ENCODE peak calls at places on chromosomes 3 and 15, in four cellular contexts. D is ovary, J is heart left ventricle, C is transverse colon. Z is an unnamed sample.

GRCh38 chr3:14879161-14879888 is 60.6 kb downstream of the FGD5 start:
- DNase-seq in C (peak), J (peak), D (no peak), Z (no peak)

GRCh38 chr3:28173831-28174230 is 67.6 kb upstream of the CMC1 start:
- DNase-seq in C (no peak), D (no peak), J (no peak), Z (peak)

GRCh38 chr15:27573800-27574485 is 525.2 kb downstream of the OCA2 start:
- DNase-seq in C (no peak), D (no peak), J (no peak), Z (no peak)

GRCh38 chr15:92444631-92445030 is 51.0 kb downstream of the ST8SIA2 start:
- DNase-seq in J (no peak), D (no peak), C (no peak), Z (no peak)

GRCh38 chr3:178060406-178060805 is 475.8 kb upstream of the KCNMB2 start:
- DNase-seq in D (no peak), J (peak), C (no peak), Z (peak)

GRCh38 chr3:103513003-103513402 is 1078.2 kb downstream of the ZPLD1 start:
- DNase-seq in D (no peak), J (no peak), C (no peak), Z (no peak)

GRCh38 chr3:52149021-52149420 is 5.2 kb downstream of the POC1A start:
- DNase-seq in C (no peak), D (no peak), J (no peak), Z (no peak)

GRCh38 chr15:66078929-66079275 is 174.6 kb downstream of the MEGF11 start:
- DNase-seq in J (no peak), C (no peak), D (no peak), Z (no peak)

GRCh38 chr3:37852097-37852496 is 9.6 kb upstream of the CTDSPL start:
- DNase-seq in J (no peak), C (no peak), D (no peak), Z (no peak)

GRCh38 chr15:93270937-93271472 is 182.0 kb upstream of the RGMA start:
- DNase-seq in J (no peak), C (no peak), D (no peak), Z (no peak)

GRCh38 chr3:171334465-171334811 is 125.8 kb downstream of the TNIK start:
- DNase-seq in D (no peak), J (peak), C (no peak), Z (no peak)

GRCh38 chr15:81820236-81820635 is 225.6 kb downstream of the MEX3B start:
- DNase-seq in C (no peak), J (no peak), D (no peak), Z (no peak)

GRCh38 chr3:27431116-27431515 is 53.1 kb downstream of the SLC4A7 start:
- DNase-seq in D (no peak), C (no peak), J (no peak), Z (no peak)

GRCh38 chr3:172577962-172578560 is 54.8 kb upstream of the TNFSF10 start:
- DNase-seq in C (no peak), J (no peak), D (no peak), Z (no peak)

GRCh38 chr3:126245811-126246727 is 65.7 kb upstream of the ALDH1L1 start:
- DNase-seq in C (peak), J (peak), D (no peak), Z (peak)

GRCh38 chr3:44960387-44961026 is 15.5 kb downstream of the ZDHHC3 start:
- DNase-seq in J (no peak), D (no peak), C (no peak), Z (no peak)

GRCh38 chr15:48674876-48675275 is 29.4 kb upstream of the FBN1 start:
- DNase-seq in D (no peak), C (no peak), J (no peak), Z (no peak)

GRCh38 chr3:127652246-127652995 is 20.3 kb upstream of the ABTB1 start:
- DNase-seq in D (peak), J (peak), C (peak), Z (peak)

GRCh38 chr15:90571063-90571541 is 41.4 kb downstream of the CRTC3 start:
- DNase-seq in J (peak), C (peak), D (no peak), Z (no peak)

GRCh38 chr3:55511895-55512585 is 24.9 kb upstream of the WNT5A start:
- DNase-seq in J (no peak), D (no peak), C (no peak), Z (no peak)

GRCh38 chr15:70376929-70377691 is 279.4 kb upstream of the TLE3 start:
- DNase-seq in D (peak), C (peak), J (peak), Z (peak)

GRCh38 chr3:109729111-109729510 is 391.8 kb upstream of the DPPA4 start:
- DNase-seq in C (no peak), J (no peak), D (no peak), Z (no peak)

GRCh38 chr3:126432901-126433480 is 38.3 kb downstream of the CFAP100 start:
- DNase-seq in C (no peak), D (no peak), J (no peak), Z (no peak)

GRCh38 chr3:134487406-134487805 is 1.5 kb downstream of the CEP63 start:
- DNase-seq in C (no peak), J (no peak), D (no peak), Z (no peak)

GRCh38 chr3:148911173-148911572 is 46.1 kb downstream of the CPA3 start:
- DNase-seq in D (no peak), C (no peak), J (no peak), Z (no peak)

GRCh38 chr15:101615414-101615985 is 36.7 kb downstream of the TM2D3 start:
- DNase-seq in J (no peak), C (no peak), D (no peak), Z (no peak)

GRCh38 chr3:112333002-112333385 is at the start of gene CD200:
- DNase-seq in C (peak), J (peak), D (peak), Z (peak)

GRCh38 chr15:86373147-86373546 is 293.5 kb downstream of the AGBL1 start:
- DNase-seq in D (no peak), J (no peak), C (no peak), Z (no peak)

GRCh38 chr3:37367436-37367835 is 193.1 kb upstream of the LRRFIP2 start:
- DNase-seq in C (no peak), J (no peak), D (no peak), Z (no peak)

GRCh38 chr15:57821826-57822225 is 115.3 kb downstream of the POLR2M start:
- DNase-seq in D (no peak), C (no peak), J (no peak), Z (no peak)

GRCh38 chr3:134059680-134060560 is 30.2 kb upstream of the SLCO2A1 start:
- DNase-seq in J (no peak), D (no peak), C (peak), Z (no peak)

GRCh38 chr3:107117922-107118576 is 259.2 kb upstream of the CCDC54 start:
- DNase-seq in D (peak), J (peak), C (no peak), Z (no peak)

GRCh38 chr3:113559011-113559410 is 26.7 kb downstream of the SIDT1 start:
- DNase-seq in D (no peak), J (no peak), C (no peak), Z (no peak)

GRCh38 chr3:63986147-63986546 is 37.1 kb downstream of the PSMD6 start:
- DNase-seq in C (no peak), D (no peak), J (no peak), Z (no peak)

GRCh38 chr3:50136714-50137405 is 18.3 kb upstream of the SEMA3F start:
- DNase-seq in J (no peak), D (no peak), C (no peak), Z (no peak)

GRCh38 chr15:79978694-79979519 is 7.9 kb upstream of the BCL2A1 start:
- DNase-seq in D (no peak), J (no peak), C (no peak), Z (no peak)

GRCh38 chr15:62698646-62699045 is 343.9 kb upstream of the TPM1 start:
- DNase-seq in J (peak), D (no peak), C (no peak), Z (no peak)

GRCh38 chr15:65087873-65088642 is 11.5 kb downstream of the KBTBD13 start:
- DNase-seq in J (peak), D (no peak), C (peak), Z (peak)

GRCh38 chr15:40845511-40846284 is 1.9 kb downstream of the SPINT1 start:
- DNase-seq in J (no peak), D (no peak), C (peak), Z (no peak)

GRCh38 chr15:73982251-73982962 is 9.7 kb downstream of the STOML1 start:
- DNase-seq in D (peak), J (peak), C (peak), Z (peak)
- TF ChIP-seq POLR2A in D (no peak), J (no peak), C (no peak), Z (no peak)

GRCh38 chr15:78056714-78057269 is 20.7 kb downstream of the TBC1D2B start:
- DNase-seq in D (no peak), J (peak), C (no peak), Z (no peak)

GRCh38 chr15:78055923-78056713 is 21.4 kb downstream of the TBC1D2B start:
- DNase-seq in J (peak), C (peak), D (no peak), Z (no peak)

GRCh38 chr15:78059110-78059839 is 18.2 kb downstream of the TBC1D2B start:
- DNase-seq in C (no peak), J (no peak), D (no peak), Z (no peak)

GRCh38 chr15:78058401-78058935 is 19.0 kb downstream of the TBC1D2B start:
- DNase-seq in D (no peak), C (no peak), J (no peak), Z (no peak)

DNA sequence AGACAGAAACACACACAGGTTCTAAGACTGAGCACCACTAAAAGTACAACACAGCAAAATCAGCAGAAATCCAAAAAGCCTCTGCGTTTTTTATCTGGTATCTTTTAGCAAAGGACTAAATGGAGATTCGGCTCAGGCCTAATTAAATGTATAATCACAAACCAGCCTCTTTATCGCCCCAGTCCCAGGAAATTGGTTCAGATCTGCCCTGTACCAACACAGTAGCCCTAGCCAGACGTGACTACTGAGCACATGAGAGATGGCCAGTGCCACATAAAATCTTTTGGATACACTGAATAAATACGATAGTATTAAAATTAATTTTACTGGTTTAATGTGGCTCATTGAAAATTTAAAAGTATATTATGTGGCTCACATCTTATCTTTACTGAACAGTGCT is 19.7 kb downstream of the TBC1D2B start:
- DNase-seq in C (no peak), J (no peak), D (no peak), Z (no peak)
- H3K27ac ChIP-seq in C (peak), J (no peak), D (peak), Z (peak)

GRCh38 chr3:49131576-49131975 is 1.3 kb downstream of the LAMB2 start:
- DNase-seq in J (no peak), D (no peak), C (no peak), Z (no peak)
- H3K4me3 ChIP-seq in J (peak), D (peak), C (peak), Z (peak)

GRCh38 chr3:150035400-150035799 is 64.7 kb upstream of the PFN2 start:
- DNase-seq in J (no peak), C (no peak), D (no peak), Z (no peak)

GRCh38 chr3:150038830-150039229 is 68.1 kb upstream of the PFN2 start:
- DNase-seq in J (no peak), D (peak), C (no peak), Z (no peak)

GRCh38 chr3:150035910-150036661 is 65.4 kb upstream of the PFN2 start:
- DNase-seq in C (no peak), J (no peak), D (no peak), Z (no peak)

GRCh38 chr3:150040097-150040496 is 69.4 kb upstream of the PFN2 start:
- DNase-seq in C (no peak), J (no peak), D (no peak), Z (no peak)

GRCh38 chr3:150036780-150037179 is 66.1 kb upstream of the PFN2 start:
- DNase-seq in J (no peak), D (no peak), C (no peak), Z (no peak)
- TF ChIP-seq POLR2A in J (no peak), D (no peak), C (no peak), Z (no peak)

GRCh38 chr3:160754371-160754854 is 1.6 kb upstream of the PPM1L start:
- DNase-seq in C (peak), J (peak), D (peak), Z (peak)
- H3K27ac ChIP-seq in C (peak), J (peak), D (peak), Z (peak)

GRCh38 chr3:69511361-69511760 is 125.5 kb upstream of the FRMD4B start:
- DNase-seq in D (no peak), J (no peak), C (no peak), Z (no peak)
- H3K4me3 ChIP-seq in D (no peak), J (no peak), C (no peak), Z (no peak)

DNA sequence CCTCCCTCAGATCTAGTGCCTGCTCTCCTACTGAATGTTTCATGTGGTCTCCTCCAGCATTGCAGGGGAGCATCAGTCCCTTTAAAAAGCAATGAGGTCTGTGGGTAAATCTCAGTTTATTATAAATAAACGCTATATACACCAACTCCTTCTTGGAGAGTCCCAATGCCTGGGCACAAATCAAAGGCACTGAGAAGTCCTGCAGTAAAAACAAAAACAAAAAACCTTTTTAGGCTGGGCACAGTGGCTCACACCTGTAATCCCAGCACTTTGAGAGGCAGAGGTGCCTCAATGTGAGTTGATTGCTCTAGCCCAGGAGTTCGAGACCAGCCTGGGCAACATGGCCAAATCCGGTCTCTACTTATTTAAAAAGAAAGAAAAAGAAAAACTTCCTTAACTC is 45.0 kb downstream of the ACAN start:
- DNase-seq in C (no peak), D (no peak), J (no peak), Z (no peak)
- TF ChIP-seq POLR2A in C (no peak), D (no peak), J (no peak), Z (no peak)